ENCODE peak calls at places on chromosomes 13 and 19, in six cellular contexts. B, A, D, U, H and T are unnamed samples.

GRCh38 chr19:19416280-19416679 is 10.8 kb downstream of the GATAD2A start:
- DNase-seq in U (no peak), B (no peak), H (no peak), D (no peak), A (no peak), T (peak)

GRCh38 chr19:51490676-51491075 is 10.9 kb downstream of the SIGLEC12 start:
- DNase-seq in U (no peak), B (no peak), A (no peak), D (no peak), H (peak), T (no peak)

GRCh38 chr13:109787135-109787954 is 962 bp upstream of the IRS2 start:
- DNase-seq in H (peak), B (peak), U (no peak), D (peak), A (peak), T (peak)

GRCh38 chr13:43895940-43896339 is 16.2 kb downstream of the LACC1 start:
- DNase-seq in H (no peak), A (peak), D (no peak), U (no peak), B (peak), T (no peak)

GRCh38 chr19:15432018-15432494 is 13.3 kb upstream of the AKAP8L start:
- DNase-seq in A (no peak), D (peak), U (no peak), H (no peak), B (no peak), T (no peak)

GRCh38 chr13:111491021-111491420 is 170.6 kb downstream of the TEX29 start:
- DNase-seq in A (no peak), H (no peak), U (no peak), B (no peak), D (no peak), T (no peak)

GRCh38 chr13:75537401-75538365 is at the start of gene COMMD6:
- DNase-seq in A (peak), U (peak), B (peak), D (peak), H (peak), T (peak)

GRCh38 chr19:35545001-35545854 is at the start of gene TMEM147:
- DNase-seq in A (peak), H (peak), D (peak), B (peak), U (peak), T (peak)

GRCh38 chr13:72651196-72651595 is 76.2 kb downstream of the MZT1 start:
- DNase-seq in H (no peak), B (no peak), U (no peak), A (peak), D (no peak), T (peak)

GRCh38 chr19:46009530-46010510 is 13.0 kb downstream of the PGLYRP1 start:
- DNase-seq in B (peak), U (peak), A (peak), D (peak), H (peak), T (peak)

GRCh38 chr13:36919206-36919832 is 719 bp downstream of the SMAD9 start:
- DNase-seq in D (peak), H (no peak), B (peak), U (no peak), A (peak), T (peak)

GRCh38 chr13:57857945-57858344 is 226.4 kb downstream of the PCDH17 start:
- DNase-seq in D (no peak), A (no peak), H (no peak), U (no peak), B (no peak), T (no peak)

GRCh38 chr13:110771194-110771593 is 57.7 kb downstream of the ING1 start:
- DNase-seq in B (peak), U (no peak), D (peak), A (no peak), H (no peak), T (peak)

GRCh38 chr13:26653310-26653709 is 95.8 kb downstream of the WASF3 start:
- DNase-seq in U (no peak), B (peak), D (peak), H (no peak), A (peak), T (peak)

GRCh38 chr13:99265162-99265822 is 7.1 kb upstream of the GPR18 start:
- DNase-seq in B (no peak), A (no peak), H (no peak), D (no peak), U (no peak), T (no peak)

GRCh38 chr13:110126391-110126961 is 180.5 kb downstream of the COL4A1 start:
- DNase-seq in U (no peak), H (no peak), A (peak), B (peak), D (peak), T (peak)

GRCh38 chr13:41974262-41974900 is 13.5 kb upstream of the VWA8 start:
- DNase-seq in H (no peak), B (no peak), U (no peak), D (no peak), A (no peak), T (no peak)

GRCh38 chr19:18309525-18310064 is 13.3 kb downstream of the LSM4 start:
- DNase-seq in A (no peak), H (no peak), U (no peak), D (no peak), B (no peak), T (no peak)

GRCh38 chr19:801030-801860 is 4.0 kb downstream of the PTBP1 start:
- DNase-seq in B (no peak), U (no peak), D (peak), A (peak), H (no peak), T (peak)

GRCh38 chr19:41937525-41937924 is 9.3 kb upstream of the ERFL start:
- DNase-seq in A (no peak), B (no peak), H (no peak), D (no peak), U (no peak), T (no peak)

GRCh38 chr19:35265126-35265995 is 3.4 kb upstream of the USF2 start:
- DNase-seq in A (no peak), H (peak), U (peak), D (no peak), B (no peak), T (no peak)

GRCh38 chr19:2354670-2355069 is 5.4 kb upstream of the TMPRSS9 start:
- DNase-seq in B (no peak), H (no peak), D (no peak), U (no peak), A (no peak), T (no peak)

GRCh38 chr13:103517066-103517767 is 451.0 kb upstream of the SLC10A2 start:
- DNase-seq in B (no peak), U (no peak), H (no peak), A (no peak), D (no peak), T (no peak)

GRCh38 chr13:113187263-113187669 is 21.2 kb downstream of the PCID2 start:
- DNase-seq in H (no peak), B (peak), D (peak), A (peak), U (peak), T (peak)
- TF ChIP-seq CTCF in H (no peak), B (no peak), D (peak), A (no peak), U (no peak), T (no peak)

DNA sequence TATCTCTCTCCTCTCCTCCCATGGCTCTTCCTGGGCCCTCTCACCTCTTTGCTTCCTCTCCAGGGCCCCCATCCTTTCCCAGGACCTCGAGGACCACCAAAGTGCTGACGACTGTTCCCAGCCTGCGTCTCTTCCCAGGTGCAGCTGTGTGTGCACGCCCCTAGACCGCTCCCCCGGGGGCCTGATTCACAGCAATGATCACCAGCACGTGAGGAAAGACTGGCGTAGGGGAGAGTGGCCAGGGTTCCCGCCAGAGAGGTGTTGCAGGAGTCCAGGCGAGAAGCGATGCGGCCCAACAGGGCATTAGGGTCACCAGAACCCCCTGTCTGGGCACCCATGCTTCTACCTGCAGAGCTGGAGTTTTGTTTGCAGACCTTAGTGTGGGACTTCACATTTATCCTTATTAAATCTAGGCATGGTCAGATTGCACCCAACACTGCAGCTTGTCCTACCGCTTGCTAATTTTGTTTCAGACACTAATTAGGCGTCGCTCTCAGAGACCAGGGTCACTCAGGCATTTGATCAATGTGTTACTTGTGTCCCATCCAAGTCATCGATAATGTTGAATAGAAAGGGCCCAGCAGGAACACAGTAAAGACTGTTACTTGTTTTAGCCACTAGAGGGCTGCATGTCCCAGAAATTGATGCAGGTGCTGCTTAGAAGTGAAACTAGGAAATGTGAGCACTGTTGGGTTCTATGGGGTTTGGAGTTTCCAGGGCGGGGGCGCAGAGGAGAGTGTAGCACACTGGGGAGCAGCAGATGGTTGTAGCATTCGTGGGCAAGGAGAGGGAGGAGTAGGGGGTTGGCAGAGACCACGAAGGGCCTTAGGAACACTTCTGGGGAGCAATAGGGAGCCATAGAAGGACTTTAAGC is 53.2 kb downstream of the CDADC1 start:
- DNase-seq in U (no peak), H (peak), B (peak), D (peak), A (peak), T (peak)
- H3K4me3 ChIP-seq in U (no peak), H (peak), B (peak), D (no peak), A (no peak), T (peak)

GRCh38 chr13:49495783-49496762 is at the start of gene PHF11:
- DNase-seq in H (peak), A (peak), D (peak), B (peak), U (peak), T (peak)
- TF ChIP-seq CTCF in H (no peak), A (no peak), D (no peak), B (no peak), U (no peak), T (no peak)

GRCh38 chr19:49364083-49364687 is 508 bp downstream of the DKKL1 start:
- DNase-seq in H (no peak), B (no peak), A (no peak), U (no peak), D (no peak), T (no peak)
- H3K4me3 ChIP-seq in H (peak), B (peak), A (peak), U (peak), D (peak), T (peak)

GRCh38 chr19:5126498-5127223 is 157.7 kb downstream of the KDM4B start:
- DNase-seq in A (no peak), B (no peak), U (no peak), D (no peak), H (no peak), T (no peak)

GRCh38 chr19:5128251-5128931 is 159.5 kb downstream of the KDM4B start:
- DNase-seq in U (peak), H (no peak), D (peak), A (peak), B (peak), T (peak)

GRCh38 chr19:5125797-5126497 is 157.0 kb downstream of the KDM4B start:
- DNase-seq in A (peak), U (no peak), D (peak), B (peak), H (no peak), T (peak)

GRCh38 chr19:5128932-5129389 is 160.0 kb downstream of the KDM4B start:
- DNase-seq in B (peak), A (peak), U (no peak), H (no peak), D (peak), T (peak)

DNA sequence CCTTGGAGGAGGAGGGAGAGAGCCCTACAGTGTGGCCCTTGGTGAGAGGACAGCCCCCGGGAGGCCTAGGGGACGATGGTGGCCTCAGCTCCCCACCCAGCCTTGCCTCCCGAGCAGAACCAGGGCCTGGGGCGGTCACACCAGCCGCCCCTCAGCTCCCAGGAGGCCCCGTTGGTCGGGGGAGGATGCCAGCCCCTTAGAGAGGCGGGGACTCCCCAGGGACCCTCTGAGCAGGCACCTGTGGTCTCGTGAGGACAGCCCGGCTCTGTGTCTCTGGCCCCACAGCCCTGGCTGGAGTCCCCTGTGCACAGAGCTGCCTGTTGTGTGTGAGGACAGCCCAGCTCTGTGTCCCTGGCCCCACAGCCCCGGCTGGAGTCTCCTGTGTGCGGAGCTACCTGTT is 158.8 kb downstream of the KDM4B start:
- DNase-seq in B (no peak), D (no peak), H (no peak), U (no peak), A (no peak), T (no peak)
- TF ChIP-seq CTCF in B (no peak), D (no peak), H (no peak), U (no peak), A (no peak), T (no peak)

DNA sequence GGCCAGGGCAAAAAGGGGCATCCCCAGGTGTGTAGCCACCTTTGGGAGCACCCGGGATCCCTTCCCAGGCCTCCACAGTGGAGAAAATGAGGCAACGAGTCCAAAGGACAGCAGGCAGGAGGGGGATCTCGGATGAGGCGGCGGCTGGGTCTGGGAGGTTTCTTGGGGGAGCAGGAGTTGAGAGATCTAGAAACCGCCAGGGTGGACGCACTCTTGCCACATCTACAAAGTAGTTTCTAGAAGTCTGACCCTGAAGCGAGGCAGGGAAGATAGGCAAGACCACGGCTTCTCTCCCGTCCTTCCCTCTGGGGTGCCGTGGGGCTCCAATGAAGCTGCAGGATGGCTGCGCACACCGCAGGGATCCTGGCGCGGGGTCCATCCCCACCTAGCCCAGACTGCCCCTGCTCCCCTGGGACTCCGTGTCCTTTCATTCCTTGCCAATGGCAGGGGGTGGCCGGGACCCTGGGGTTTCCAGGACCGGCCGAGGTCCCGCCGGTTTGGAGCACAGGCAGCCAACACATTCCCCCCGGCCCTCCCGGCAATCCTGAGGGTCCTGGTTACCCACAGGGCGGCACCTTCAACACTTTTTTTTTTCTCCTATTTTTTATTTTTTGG is 21.5 kb upstream of the ZBTB7A start:
- DNase-seq in H (no peak), A (no peak), B (no peak), U (no peak), D (no peak), T (no peak)
- H3K4me3 ChIP-seq in H (peak), A (no peak), B (no peak), U (no peak), D (no peak), T (no peak)

DNA sequence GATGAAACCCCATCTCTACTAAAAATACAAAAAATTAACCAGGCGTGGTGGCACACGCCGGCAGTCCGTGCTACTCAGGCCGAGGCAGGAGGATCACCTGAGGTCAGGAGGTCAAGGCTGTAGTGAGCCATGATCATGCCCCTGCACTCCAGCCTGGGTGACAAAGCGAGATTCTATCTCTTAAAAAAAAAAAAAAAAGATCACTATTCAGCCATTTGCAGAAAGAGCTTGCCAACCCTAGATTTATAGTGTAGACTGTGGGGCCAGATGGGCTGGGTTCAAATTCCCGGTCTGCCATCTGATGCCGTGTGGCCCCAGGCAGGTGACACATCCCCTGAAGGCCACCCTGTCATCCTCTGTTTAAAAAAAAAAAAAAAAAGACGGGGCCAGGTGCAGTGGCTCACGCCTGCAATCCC is 28.9 kb downstream of the SMIM24 start:
- DNase-seq in U (no peak), B (peak), A (no peak), H (no peak), D (no peak), T (no peak)
- TF ChIP-seq CTCF in U (no peak), B (no peak), A (no peak), H (no peak), D (no peak), T (no peak)

DNA sequence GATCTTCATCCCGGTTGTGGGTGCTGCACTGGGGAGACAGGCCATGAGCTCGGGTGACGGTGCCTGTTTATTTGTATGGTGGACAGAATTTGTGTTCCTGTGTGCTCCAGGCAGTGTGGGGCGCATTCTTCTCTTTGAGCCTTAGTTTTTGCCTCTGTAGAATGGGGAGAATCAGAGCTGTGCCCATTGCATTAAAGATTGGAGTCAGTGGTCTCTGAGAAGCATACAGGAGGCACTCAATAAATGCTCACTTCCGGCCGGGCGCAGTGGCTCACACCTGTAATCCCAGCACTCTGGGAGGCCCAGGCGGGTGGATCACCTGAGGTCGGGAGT is 23.0 kb downstream of the NFIC start:
- DNase-seq in B (no peak), H (no peak), A (no peak), D (no peak), U (no peak), T (no peak)
- H3K4me3 ChIP-seq in B (no peak), H (no peak), A (no peak), D (no peak), U (no peak), T (no peak)